ENCODE peak calls at places on chromosomes 6 and 20, in seven cellular contexts. W is AG04450; V is RKO; Q is D341Med; P is fibroblast of villous mesenchyme; H is kidney; Z is activated CD4-positive, alpha-beta T cell treated with anti-CD3 and anti-CD28 coated beads, Interleukin-2, amount 50 U/mL, for 48 hours. F is an unnamed sample.

GRCh38 chr6:170066679-170067078 is 224.2 kb downstream of the DLL1 start:
- DNase-seq in V (no peak), P (no peak), Z (no peak), W (no peak), Q (no peak), H (peak), F (no peak)

GRCh38 chr6:158142789-158143188 is 25.3 kb downstream of the SERAC1 start:
- DNase-seq in V (peak), H (no peak), P (peak), W (peak), Q (no peak), Z (no peak), F (no peak)

GRCh38 chr6:157885211-157885788 is 62.3 kb downstream of the SNX9 start:
- DNase-seq in W (no peak), H (no peak), V (no peak), Q (no peak), Z (peak), P (no peak), F (no peak)

GRCh38 chr6:81475646-81476045 is 276.8 kb downstream of the TENT5A start:
- DNase-seq in P (no peak), V (no peak), H (no peak), W (no peak), Z (no peak), Q (no peak), F (no peak)

GRCh38 chr6:32194825-32195651 is 2.6 kb upstream of the GPSM3 start:
- DNase-seq in Q (no peak), P (peak), V (peak), H (peak), Z (no peak), W (no peak), F (no peak)

GRCh38 chr6:125044667-125045066 is 82.4 kb downstream of the RNF217 start:
- DNase-seq in Q (no peak), W (no peak), Z (no peak), P (no peak), V (no peak), H (no peak), F (no peak)

GRCh38 chr6:22368794-22369193 is 72.0 kb upstream of the PRL start:
- DNase-seq in H (no peak), Z (no peak), V (no peak), Q (no peak), W (no peak), P (no peak), F (no peak)

GRCh38 chr6:81295310-81295709 is 457.2 kb downstream of the TENT5A start:
- DNase-seq in Z (no peak), H (no peak), P (no peak), W (no peak), Q (no peak), V (no peak), F (no peak)

GRCh38 chr20:43341541-43341940 is 116.2 kb upstream of the SRSF6 start:
- DNase-seq in W (no peak), Q (no peak), Z (no peak), V (no peak), P (no peak), H (no peak), F (no peak)

GRCh38 chr6:41451515-41452163 is 94.5 kb upstream of the FOXP4 start:
- DNase-seq in Z (no peak), Q (no peak), V (no peak), W (no peak), P (peak), H (peak), F (no peak)

GRCh38 chr20:43979576-43979975 is 64.9 kb downstream of the TOX2 start:
- DNase-seq in Z (no peak), V (no peak), Q (no peak), H (no peak), P (no peak), W (no peak), F (no peak)

GRCh38 chr6:148771896-148772554 is 25.2 kb downstream of the UST start:
- DNase-seq in Z (no peak), V (no peak), H (no peak), W (no peak), Q (no peak), P (no peak), F (no peak)

GRCh38 chr6:108801331-108801730 is 46.9 kb upstream of the ARMC2 start:
- DNase-seq in Z (no peak), H (no peak), V (no peak), P (no peak), Q (no peak), W (no peak), F (no peak)

GRCh38 chr6:161373905-161374451 is 100.1 kb upstream of the AGPAT4 start:
- DNase-seq in W (no peak), H (no peak), V (peak), Q (peak), P (peak), Z (peak), F (no peak)

GRCh38 chr6:52573295-52573694 is 3.6 kb downstream of the TRAM2 start:
- DNase-seq in P (peak), V (no peak), H (no peak), Q (no peak), Z (no peak), W (no peak), F (no peak)

GRCh38 chr6:56875961-56876360 is 78.9 kb upstream of the BEND6 start:
- DNase-seq in Z (no peak), H (no peak), Q (no peak), V (peak), W (no peak), P (no peak), F (no peak)

GRCh38 chr6:25103603-25104002 is 167.8 kb upstream of the RIPOR2 start:
- DNase-seq in H (no peak), W (no peak), V (no peak), P (no peak), Z (no peak), Q (no peak), F (no peak)

GRCh38 chr6:2857580-2858337 is 16.1 kb upstream of the SERPINB1 start:
- DNase-seq in P (peak), W (no peak), V (no peak), H (peak), Q (no peak), Z (peak), F (no peak)

GRCh38 chr6:116127771-116128493 is 2.0 kb upstream of the COL10A1 start:
- DNase-seq in V (no peak), P (peak), Q (no peak), Z (no peak), H (no peak), W (no peak), F (no peak)

GRCh38 chr6:107655245-107655644 is 165.3 kb downstream of the SOBP start:
- DNase-seq in Z (no peak), P (no peak), Q (peak), H (no peak), V (no peak), W (no peak), F (no peak)

GRCh38 chr20:1155342-1155741 is 29.4 kb downstream of the TMEM74B start:
- DNase-seq in V (no peak), H (no peak), Q (no peak), Z (no peak), W (no peak), P (no peak), F (no peak)

GRCh38 chr6:21382821-21383455 is 210.6 kb upstream of the SOX4 start:
- DNase-seq in Z (no peak), P (no peak), W (no peak), V (no peak), Q (no peak), H (no peak), F (no peak)

GRCh38 chr20:33673411-33674293 is 576 bp downstream of the NECAB3 start:
- DNase-seq in P (peak), Z (no peak), Q (no peak), V (peak), W (no peak), H (peak), F (no peak)

GRCh38 chr20:20369353-20370086 is 1.6 kb downstream of the INSM1 start:
- DNase-seq in V (no peak), P (no peak), Z (peak), W (no peak), H (peak), Q (peak), F (no peak)

GRCh38 chr6:35051393-35051792 is 89.7 kb downstream of the TCP11 start:
- DNase-seq in Q (no peak), H (no peak), V (no peak), W (no peak), P (no peak), Z (no peak), F (no peak)

GRCh38 chr6:51559059-51559458 is 528.4 kb downstream of the PKHD1 start:
- DNase-seq in Q (no peak), H (no peak), P (no peak), W (no peak), V (no peak), Z (no peak), F (no peak)

GRCh38 chr20:39206899-39207564 is 244.9 kb downstream of the DHX35 start:
- DNase-seq in V (no peak), H (no peak), W (no peak), P (no peak), Z (no peak), Q (no peak), F (no peak)

GRCh38 chr6:44856495-44856878 is 469.0 kb downstream of the CDC5L start:
- DNase-seq in W (no peak), Q (no peak), P (peak), H (no peak), Z (no peak), V (no peak), F (no peak)

GRCh38 chr6:32188381-32189081 is 1.5 kb downstream of the PBX2 start:
- DNase-seq in P (peak), Z (no peak), W (no peak), V (no peak), H (peak), Q (no peak), F (no peak)

GRCh38 chr6:44641344-44641743 is 253.8 kb downstream of the CDC5L start:
- DNase-seq in Q (no peak), H (no peak), P (no peak), W (no peak), Z (peak), V (no peak), F (no peak)

F was measured in esophagus squamous epithelium.